ENCODE peak calls at places on chromosomes 5 and 9, in nine cellular contexts. One of them, this sample, is unnamed.

GRCh38 chr9:134535171-134535570 is 106.4 kb upstream of the COL5A1 start:
- DNase-seq in spleen: peak
- DNase-seq in mesendoderm: no peak
- DNase-seq in MV-4-11: no peak
- DNase-seq in GM10248: no peak
- DNase-seq in T-helper 2 cell: no peak
- DNase-seq in stimulated activated CD4-positive, alpha-beta T cell treated with anti-CD3 and anti-CD28 coated beads, Interleukin-12 subunit alpha, Interleukin-12 subunit beta, amount 100 ng/mL, for 4 hours: no peak
- DNase-seq in A549: no peak
- DNase-seq in substantia nigra: no peak
- DNase-seq in this sample: no peak

GRCh38 chr5:153552886-153553285 is 62.4 kb downstream of the GRIA1 start:
- DNase-seq in spleen: no peak
- DNase-seq in mesendoderm: no peak
- DNase-seq in MV-4-11: no peak
- DNase-seq in GM10248: no peak
- DNase-seq in T-helper 2 cell: no peak
- DNase-seq in stimulated activated CD4-positive, alpha-beta T cell treated with anti-CD3 and anti-CD28 coated beads, Interleukin-12 subunit alpha, Interleukin-12 subunit beta, amount 100 ng/mL, for 4 hours: no peak
- DNase-seq in A549: no peak
- DNase-seq in substantia nigra: no peak
- DNase-seq in this sample: no peak

GRCh38 chr5:160511280-160511929 is 89.8 kb downstream of the PTTG1 start:
- DNase-seq in spleen: no peak
- DNase-seq in mesendoderm: no peak
- DNase-seq in MV-4-11: no peak
- DNase-seq in GM10248: no peak
- DNase-seq in T-helper 2 cell: no peak
- DNase-seq in stimulated activated CD4-positive, alpha-beta T cell treated with anti-CD3 and anti-CD28 coated beads, Interleukin-12 subunit alpha, Interleukin-12 subunit beta, amount 100 ng/mL, for 4 hours: no peak
- DNase-seq in A549: no peak
- DNase-seq in substantia nigra: no peak
- DNase-seq in this sample: peak

GRCh38 chr9:137217276-137218211 is 4.5 kb downstream of the RNF208 start:
- DNase-seq in spleen: no peak
- DNase-seq in mesendoderm: peak
- DNase-seq in MV-4-11: peak
- DNase-seq in GM10248: no peak
- DNase-seq in T-helper 2 cell: no peak
- DNase-seq in stimulated activated CD4-positive, alpha-beta T cell treated with anti-CD3 and anti-CD28 coated beads, Interleukin-12 subunit alpha, Interleukin-12 subunit beta, amount 100 ng/mL, for 4 hours: no peak
- DNase-seq in A549: no peak
- DNase-seq in substantia nigra: no peak
- DNase-seq in this sample: peak

GRCh38 chr5:131974622-131974955 is 29.1 kb upstream of the MEIKIN start:
- DNase-seq in spleen: no peak
- DNase-seq in mesendoderm: no peak
- DNase-seq in MV-4-11: no peak
- DNase-seq in GM10248: no peak
- DNase-seq in T-helper 2 cell: no peak
- DNase-seq in stimulated activated CD4-positive, alpha-beta T cell treated with anti-CD3 and anti-CD28 coated beads, Interleukin-12 subunit alpha, Interleukin-12 subunit beta, amount 100 ng/mL, for 4 hours: no peak
- DNase-seq in A549: no peak
- DNase-seq in substantia nigra: no peak
- DNase-seq in this sample: no peak

GRCh38 chr9:97529363-97530076 is 28.1 kb downstream of the TMOD1 start:
- DNase-seq in spleen: no peak
- DNase-seq in mesendoderm: no peak
- DNase-seq in MV-4-11: peak
- DNase-seq in GM10248: peak
- DNase-seq in T-helper 2 cell: no peak
- DNase-seq in stimulated activated CD4-positive, alpha-beta T cell treated with anti-CD3 and anti-CD28 coated beads, Interleukin-12 subunit alpha, Interleukin-12 subunit beta, amount 100 ng/mL, for 4 hours: no peak
- DNase-seq in A549: peak
- DNase-seq in substantia nigra: no peak
- DNase-seq in this sample: no peak

GRCh38 chr5:151924564-151925395 is at the start of gene GLRA1:
- DNase-seq in spleen: no peak
- DNase-seq in mesendoderm: peak
- DNase-seq in MV-4-11: peak
- DNase-seq in GM10248: peak
- DNase-seq in T-helper 2 cell: peak
- DNase-seq in stimulated activated CD4-positive, alpha-beta T cell treated with anti-CD3 and anti-CD28 coated beads, Interleukin-12 subunit alpha, Interleukin-12 subunit beta, amount 100 ng/mL, for 4 hours: peak
- DNase-seq in A549: peak
- DNase-seq in substantia nigra: no peak
- DNase-seq in this sample: no peak

GRCh38 chr9:88725300-88726024 is 190.5 kb downstream of the NXNL2 start:
- DNase-seq in spleen: no peak
- DNase-seq in mesendoderm: no peak
- DNase-seq in MV-4-11: no peak
- DNase-seq in GM10248: no peak
- DNase-seq in T-helper 2 cell: no peak
- DNase-seq in stimulated activated CD4-positive, alpha-beta T cell treated with anti-CD3 and anti-CD28 coated beads, Interleukin-12 subunit alpha, Interleukin-12 subunit beta, amount 100 ng/mL, for 4 hours: no peak
- DNase-seq in A549: no peak
- DNase-seq in substantia nigra: no peak
- DNase-seq in this sample: no peak

GRCh38 chr9:4086119-4087088 is 213.5 kb downstream of the GLIS3 start:
- DNase-seq in spleen: no peak
- DNase-seq in mesendoderm: no peak
- DNase-seq in MV-4-11: peak
- DNase-seq in GM10248: no peak
- DNase-seq in T-helper 2 cell: no peak
- DNase-seq in stimulated activated CD4-positive, alpha-beta T cell treated with anti-CD3 and anti-CD28 coated beads, Interleukin-12 subunit alpha, Interleukin-12 subunit beta, amount 100 ng/mL, for 4 hours: no peak
- DNase-seq in A549: peak
- DNase-seq in substantia nigra: no peak
- DNase-seq in this sample: no peak

GRCh38 chr5:17365756-17366155 is 132.3 kb upstream of the TAF11L2 start:
- DNase-seq in spleen: no peak
- DNase-seq in mesendoderm: no peak
- DNase-seq in MV-4-11: no peak
- DNase-seq in GM10248: no peak
- DNase-seq in T-helper 2 cell: no peak
- DNase-seq in stimulated activated CD4-positive, alpha-beta T cell treated with anti-CD3 and anti-CD28 coated beads, Interleukin-12 subunit alpha, Interleukin-12 subunit beta, amount 100 ng/mL, for 4 hours: no peak
- DNase-seq in A549: peak
- DNase-seq in substantia nigra: no peak
- DNase-seq in this sample: peak

GRCh38 chr9:77843088-77843985 is 188.3 kb downstream of the GNAQ start:
- DNase-seq in spleen: no peak
- DNase-seq in mesendoderm: peak
- DNase-seq in MV-4-11: no peak
- DNase-seq in GM10248: no peak
- DNase-seq in T-helper 2 cell: no peak
- DNase-seq in stimulated activated CD4-positive, alpha-beta T cell treated with anti-CD3 and anti-CD28 coated beads, Interleukin-12 subunit alpha, Interleukin-12 subunit beta, amount 100 ng/mL, for 4 hours: no peak
- DNase-seq in A549: no peak
- DNase-seq in substantia nigra: no peak
- DNase-seq in this sample: peak

GRCh38 chr9:113042884-113043657 is 13.5 kb downstream of the ZFP37 start:
- DNase-seq in spleen: no peak
- DNase-seq in mesendoderm: peak
- DNase-seq in MV-4-11: peak
- DNase-seq in GM10248: no peak
- DNase-seq in T-helper 2 cell: no peak
- DNase-seq in stimulated activated CD4-positive, alpha-beta T cell treated with anti-CD3 and anti-CD28 coated beads, Interleukin-12 subunit alpha, Interleukin-12 subunit beta, amount 100 ng/mL, for 4 hours: no peak
- DNase-seq in A549: peak
- DNase-seq in substantia nigra: no peak
- DNase-seq in this sample: no peak

GRCh38 chr5:143279698-143280097 is 123.8 kb downstream of the NR3C1 start:
- DNase-seq in spleen: no peak
- DNase-seq in mesendoderm: peak
- DNase-seq in MV-4-11: no peak
- DNase-seq in GM10248: no peak
- DNase-seq in T-helper 2 cell: no peak
- DNase-seq in stimulated activated CD4-positive, alpha-beta T cell treated with anti-CD3 and anti-CD28 coated beads, Interleukin-12 subunit alpha, Interleukin-12 subunit beta, amount 100 ng/mL, for 4 hours: no peak
- DNase-seq in A549: peak
- DNase-seq in substantia nigra: no peak
- DNase-seq in this sample: no peak

GRCh38 chr5:144390133-144390532 is 219.5 kb downstream of the KCTD16 start:
- DNase-seq in spleen: no peak
- DNase-seq in mesendoderm: peak
- DNase-seq in MV-4-11: no peak
- DNase-seq in GM10248: no peak
- DNase-seq in T-helper 2 cell: no peak
- DNase-seq in stimulated activated CD4-positive, alpha-beta T cell treated with anti-CD3 and anti-CD28 coated beads, Interleukin-12 subunit alpha, Interleukin-12 subunit beta, amount 100 ng/mL, for 4 hours: no peak
- DNase-seq in A549: peak
- DNase-seq in substantia nigra: no peak
- DNase-seq in this sample: peak

GRCh38 chr5:89211836-89212235 is 328.9 kb upstream of the MEF2C start:
- DNase-seq in spleen: no peak
- DNase-seq in mesendoderm: no peak
- DNase-seq in MV-4-11: no peak
- DNase-seq in GM10248: no peak
- DNase-seq in T-helper 2 cell: no peak
- DNase-seq in stimulated activated CD4-positive, alpha-beta T cell treated with anti-CD3 and anti-CD28 coated beads, Interleukin-12 subunit alpha, Interleukin-12 subunit beta, amount 100 ng/mL, for 4 hours: no peak
- DNase-seq in A549: no peak
- DNase-seq in substantia nigra: no peak
- DNase-seq in this sample: no peak

GRCh38 chr9:130315446-130316226 is 50.1 kb downstream of the HMCN2 start:
- DNase-seq in spleen: no peak
- DNase-seq in mesendoderm: no peak
- DNase-seq in MV-4-11: no peak
- DNase-seq in GM10248: no peak
- DNase-seq in T-helper 2 cell: no peak
- DNase-seq in stimulated activated CD4-positive, alpha-beta T cell treated with anti-CD3 and anti-CD28 coated beads, Interleukin-12 subunit alpha, Interleukin-12 subunit beta, amount 100 ng/mL, for 4 hours: no peak
- DNase-seq in A549: no peak
- DNase-seq in substantia nigra: no peak
- DNase-seq in this sample: no peak

GRCh38 chr5:124650960-124651662 is 95.3 kb downstream of the ZNF608 start:
- DNase-seq in spleen: no peak
- DNase-seq in mesendoderm: no peak
- DNase-seq in MV-4-11: no peak
- DNase-seq in GM10248: no peak
- DNase-seq in T-helper 2 cell: no peak
- DNase-seq in stimulated activated CD4-positive, alpha-beta T cell treated with anti-CD3 and anti-CD28 coated beads, Interleukin-12 subunit alpha, Interleukin-12 subunit beta, amount 100 ng/mL, for 4 hours: no peak
- DNase-seq in A549: no peak
- DNase-seq in substantia nigra: no peak
- DNase-seq in this sample: no peak

GRCh38 chr5:138724470-138725146 is 28.6 kb upstream of the CTNNA1 start:
- DNase-seq in spleen: no peak
- DNase-seq in mesendoderm: peak
- DNase-seq in MV-4-11: peak
- DNase-seq in GM10248: no peak
- DNase-seq in T-helper 2 cell: no peak
- DNase-seq in stimulated activated CD4-positive, alpha-beta T cell treated with anti-CD3 and anti-CD28 coated beads, Interleukin-12 subunit alpha, Interleukin-12 subunit beta, amount 100 ng/mL, for 4 hours: no peak
- DNase-seq in A549: no peak
- DNase-seq in substantia nigra: no peak
- DNase-seq in this sample: no peak

GRCh38 chr5:172658869-172659513 is 17.9 kb downstream of the NEURL1B start:
- DNase-seq in spleen: peak
- DNase-seq in mesendoderm: no peak
- DNase-seq in MV-4-11: no peak
- DNase-seq in GM10248: no peak
- DNase-seq in T-helper 2 cell: no peak
- DNase-seq in stimulated activated CD4-positive, alpha-beta T cell treated with anti-CD3 and anti-CD28 coated beads, Interleukin-12 subunit alpha, Interleukin-12 subunit beta, amount 100 ng/mL, for 4 hours: no peak
- DNase-seq in A549: no peak
- DNase-seq in substantia nigra: no peak
- DNase-seq in this sample: no peak

GRCh38 chr9:114232091-114232440 is 76.7 kb downstream of the COL27A1 start:
- DNase-seq in spleen: no peak
- DNase-seq in mesendoderm: no peak
- DNase-seq in MV-4-11: no peak
- DNase-seq in GM10248: no peak
- DNase-seq in T-helper 2 cell: no peak
- DNase-seq in stimulated activated CD4-positive, alpha-beta T cell treated with anti-CD3 and anti-CD28 coated beads, Interleukin-12 subunit alpha, Interleukin-12 subunit beta, amount 100 ng/mL, for 4 hours: no peak
- DNase-seq in A549: no peak
- DNase-seq in substantia nigra: no peak
- DNase-seq in this sample: no peak

GRCh38 chr5:65762234-65762633 is 40.2 kb downstream of the NLN start:
- DNase-seq in spleen: no peak
- DNase-seq in mesendoderm: no peak
- DNase-seq in MV-4-11: no peak
- DNase-seq in GM10248: no peak
- DNase-seq in T-helper 2 cell: no peak
- DNase-seq in stimulated activated CD4-positive, alpha-beta T cell treated with anti-CD3 and anti-CD28 coated beads, Interleukin-12 subunit alpha, Interleukin-12 subunit beta, amount 100 ng/mL, for 4 hours: no peak
- DNase-seq in A549: no peak
- DNase-seq in substantia nigra: no peak
- DNase-seq in this sample: no peak

GRCh38 chr5:37841223-37841622 is 1.4 kb upstream of the GDNF start:
- DNase-seq in spleen: no peak
- DNase-seq in mesendoderm: no peak
- DNase-seq in MV-4-11: no peak
- DNase-seq in GM10248: no peak
- DNase-seq in T-helper 2 cell: no peak
- DNase-seq in stimulated activated CD4-positive, alpha-beta T cell treated with anti-CD3 and anti-CD28 coated beads, Interleukin-12 subunit alpha, Interleukin-12 subunit beta, amount 100 ng/mL, for 4 hours: no peak
- DNase-seq in A549: no peak
- DNase-seq in substantia nigra: no peak
- DNase-seq in this sample: no peak

GRCh38 chr5:138910546-138911185 is 35.5 kb upstream of the LRRTM2 start:
- DNase-seq in spleen: no peak
- DNase-seq in mesendoderm: peak
- DNase-seq in MV-4-11: no peak
- DNase-seq in GM10248: no peak
- DNase-seq in T-helper 2 cell: no peak
- DNase-seq in stimulated activated CD4-positive, alpha-beta T cell treated with anti-CD3 and anti-CD28 coated beads, Interleukin-12 subunit alpha, Interleukin-12 subunit beta, amount 100 ng/mL, for 4 hours: no peak
- DNase-seq in A549: no peak
- DNase-seq in substantia nigra: no peak
- DNase-seq in this sample: no peak

GRCh38 chr5:43854697-43855292 is 251.8 kb downstream of the NNT start:
- DNase-seq in spleen: no peak
- DNase-seq in mesendoderm: peak
- DNase-seq in MV-4-11: no peak
- DNase-seq in GM10248: no peak
- DNase-seq in T-helper 2 cell: no peak
- DNase-seq in stimulated activated CD4-positive, alpha-beta T cell treated with anti-CD3 and anti-CD28 coated beads, Interleukin-12 subunit alpha, Interleukin-12 subunit beta, amount 100 ng/mL, for 4 hours: no peak
- DNase-seq in A549: no peak
- DNase-seq in substantia nigra: no peak
- DNase-seq in this sample: no peak

GRCh38 chr9:31839273-31839672 is 545.2 kb upstream of the ACO1 start:
- DNase-seq in spleen: no peak
- DNase-seq in mesendoderm: peak
- DNase-seq in MV-4-11: no peak
- DNase-seq in GM10248: no peak
- DNase-seq in T-helper 2 cell: no peak
- DNase-seq in stimulated activated CD4-positive, alpha-beta T cell treated with anti-CD3 and anti-CD28 coated beads, Interleukin-12 subunit alpha, Interleukin-12 subunit beta, amount 100 ng/mL, for 4 hours: no peak
- DNase-seq in A549: no peak
- DNase-seq in substantia nigra: no peak
- DNase-seq in this sample: peak

GRCh38 chr9:104826109-104826775 is 62.3 kb downstream of the NIPSNAP3B start:
- DNase-seq in spleen: no peak
- DNase-seq in mesendoderm: peak
- DNase-seq in MV-4-11: no peak
- DNase-seq in GM10248: no peak
- DNase-seq in T-helper 2 cell: no peak
- DNase-seq in stimulated activated CD4-positive, alpha-beta T cell treated with anti-CD3 and anti-CD28 coated beads, Interleukin-12 subunit alpha, Interleukin-12 subunit beta, amount 100 ng/mL, for 4 hours: no peak
- DNase-seq in A549: no peak
- DNase-seq in substantia nigra: no peak
- DNase-seq in this sample: no peak

GRCh38 chr5:60632153-60632552 is 67.8 kb downstream of the DEPDC1B start:
- DNase-seq in spleen: no peak
- DNase-seq in mesendoderm: no peak
- DNase-seq in MV-4-11: no peak
- DNase-seq in GM10248: no peak
- DNase-seq in T-helper 2 cell: no peak
- DNase-seq in stimulated activated CD4-positive, alpha-beta T cell treated with anti-CD3 and anti-CD28 coated beads, Interleukin-12 subunit alpha, Interleukin-12 subunit beta, amount 100 ng/mL, for 4 hours: no peak
- DNase-seq in A549: no peak
- DNase-seq in substantia nigra: no peak
- DNase-seq in this sample: no peak

GRCh38 chr5:176436641-176437040 is 11.5 kb upstream of the FAF2 start:
- DNase-seq in spleen: no peak
- DNase-seq in mesendoderm: no peak
- DNase-seq in MV-4-11: peak
- DNase-seq in GM10248: no peak
- DNase-seq in T-helper 2 cell: no peak
- DNase-seq in stimulated activated CD4-positive, alpha-beta T cell treated with anti-CD3 and anti-CD28 coated beads, Interleukin-12 subunit alpha, Interleukin-12 subunit beta, amount 100 ng/mL, for 4 hours: no peak
- DNase-seq in A549: no peak
- DNase-seq in substantia nigra: no peak
- DNase-seq in this sample: no peak

GRCh38 chr9:93503381-93503780 is 50.0 kb upstream of the FAM120AOS start:
- DNase-seq in spleen: no peak
- DNase-seq in mesendoderm: no peak
- DNase-seq in MV-4-11: peak
- DNase-seq in GM10248: no peak
- DNase-seq in T-helper 2 cell: no peak
- DNase-seq in stimulated activated CD4-positive, alpha-beta T cell treated with anti-CD3 and anti-CD28 coated beads, Interleukin-12 subunit alpha, Interleukin-12 subunit beta, amount 100 ng/mL, for 4 hours: no peak
- DNase-seq in A549: no peak
- DNase-seq in substantia nigra: no peak
- DNase-seq in this sample: no peak

GRCh38 chr9:127505396-127506116 is 54.2 kb downstream of the LRSAM1 start:
- DNase-seq in spleen: no peak
- DNase-seq in mesendoderm: peak
- DNase-seq in MV-4-11: peak
- DNase-seq in GM10248: peak
- DNase-seq in T-helper 2 cell: no peak
- DNase-seq in stimulated activated CD4-positive, alpha-beta T cell treated with anti-CD3 and anti-CD28 coated beads, Interleukin-12 subunit alpha, Interleukin-12 subunit beta, amount 100 ng/mL, for 4 hours: peak
- DNase-seq in A549: peak
- DNase-seq in substantia nigra: no peak
- DNase-seq in this sample: peak

GRCh38 chr9:38724749-38725148 is 4.8 kb upstream of the FAM240B start:
- DNase-seq in spleen: no peak
- DNase-seq in mesendoderm: no peak
- DNase-seq in MV-4-11: peak
- DNase-seq in GM10248: no peak
- DNase-seq in T-helper 2 cell: no peak
- DNase-seq in stimulated activated CD4-positive, alpha-beta T cell treated with anti-CD3 and anti-CD28 coated beads, Interleukin-12 subunit alpha, Interleukin-12 subunit beta, amount 100 ng/mL, for 4 hours: no peak
- DNase-seq in A549: no peak
- DNase-seq in substantia nigra: no peak
- DNase-seq in this sample: no peak